ENCODE peak calls at places on chromosomes 11 and 22, in four cellular contexts. O is GM23338, E is trophoblast cell, Q is endothelial cell of umbilical vein. C is an unnamed sample.

GRCh38 chr11:44624761-44625221 is 59.3 kb downstream of the CD82 start:
- DNase-seq in Q (no peak), O (no peak), E (no peak), C (no peak)

GRCh38 chr11:72338266-72338665 is 94.3 kb upstream of the PHOX2A start:
- DNase-seq in O (no peak), Q (no peak), E (no peak), C (no peak)

GRCh38 chr11:111938687-111939160 is 1.6 kb downstream of the DIXDC1 start:
- DNase-seq in O (peak; percentile 79), E (peak; percentile 27), Q (peak; percentile 64), C (peak; percentile 40)

GRCh38 chr11:102452461-102453285 is at the start of gene TMEM123:
- DNase-seq in E (peak; percentile 38), Q (peak; percentile 76), O (peak; percentile 87), C (peak; percentile 90)

GRCh38 chr11:31649129-31649528 is 139.6 kb downstream of the ELP4 start:
- DNase-seq in E (no peak), Q (no peak), O (no peak), C (peak; percentile 29)

GRCh38 chr22:46116491-46116958 is 33.8 kb upstream of the PPARA start:
- DNase-seq in E (peak; percentile 83), Q (peak; percentile 85), O (peak; percentile 92), C (peak; percentile 95)

GRCh38 chr22:46942816-46943783 is 180.7 kb downstream of the TBC1D22A start:
- DNase-seq in Q (peak; percentile 68), O (no peak), E (no peak), C (no peak)

GRCh38 chr11:25423436-25424184 is 908.3 kb upstream of the ANO3 start:
- DNase-seq in O (peak; percentile 2), Q (no peak), E (peak; percentile 20), C (no peak)

GRCh38 chr11:720642-721346 is 14.8 kb downstream of the EPS8L2 start:
- DNase-seq in O (peak; percentile 91), Q (no peak), E (no peak), C (peak; percentile 91)

GRCh38 chr22:22157500-22157822 is 87.1 kb upstream of the VPREB1 start:
- DNase-seq in E (no peak), Q (no peak), O (no peak), C (no peak)
- H2AFZ ChIP-seq in E (no peak overlapping the region), Q (no peak overlapping the region), O (no peak overlapping the region), C (peak overlapping the region; percentile 96)

GRCh38 chr11:19868281-19868821 is 155.7 kb downstream of the NAV2 start:
- DNase-seq in Q (peak; percentile 38), E (peak; percentile 87), O (peak; percentile 49), C (no peak)

GRCh38 chr11:19869466-19869865 is 156.8 kb downstream of the NAV2 start:
- DNase-seq in Q (no peak), E (no peak), O (no peak), C (no peak)

GRCh38 chr11:19868871-19869270 is 156.2 kb downstream of the NAV2 start:
- DNase-seq in E (no peak), O (no peak), Q (no peak), C (no peak)

GRCh38 chr11:19866037-19866436 is 153.4 kb downstream of the NAV2 start:
- DNase-seq in O (no peak), Q (no peak), E (peak; percentile 47), C (no peak)

GRCh38 chr11:19867064-19867463 is 154.4 kb downstream of the NAV2 start:
- DNase-seq in Q (no peak), O (no peak), E (no peak), C (no peak)
- H3K79me2 ChIP-seq in Q (peaks cover 32% of the 10 kb centered on the region), O (peaks cover 25% of the 10 kb centered on the region), E (no peaks in the 10 kb centered on the region), C (no peaks in the 10 kb centered on the region)

GRCh38 chr11:93100211-93100610 is 97.6 kb downstream of the SLC36A4 start:
- DNase-seq in E (no peak), Q (no peak), O (no peak), C (no peak)
- H2AFZ ChIP-seq in E (no peak overlapping the region), Q (no peak overlapping the region), O (no peak overlapping the region), C (no peak overlapping the region)

GRCh38 chr11:96101146-96101545 is 177.2 kb upstream of the MTMR2 start:
- DNase-seq in Q (no peak), E (peak; percentile 8), O (no peak), C (no peak)
- H3K79me2 ChIP-seq in Q (no peaks in the 10 kb centered on the region), E (peaks cover 13% of the 10 kb centered on the region), O (no peaks in the 10 kb centered on the region), C (no peaks in the 10 kb centered on the region)

DNA sequence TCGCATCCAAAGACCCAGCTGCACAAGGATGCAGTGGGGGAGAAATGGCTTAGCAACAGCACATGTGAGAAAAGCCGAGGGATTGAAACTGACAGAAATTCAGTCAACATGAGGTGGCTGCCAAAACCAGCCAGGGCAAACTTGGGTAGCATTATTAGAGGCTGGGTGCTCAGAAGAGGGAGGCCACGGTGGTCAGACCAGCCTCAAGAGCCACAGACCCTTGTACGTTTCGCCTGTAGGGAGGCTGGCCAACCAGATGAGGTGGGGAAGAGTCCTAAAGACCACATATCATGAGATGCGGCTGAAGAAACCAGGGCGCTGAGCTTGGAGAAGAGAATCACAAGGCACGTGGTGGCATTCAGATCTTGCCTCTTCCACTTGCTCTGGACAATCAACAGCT is 7.8 kb upstream of the SLC22A8 start:
- DNase-seq in E (no peak), Q (no peak), O (no peak), C (no peak)
- H2AFZ ChIP-seq in E (no peak overlapping the region), Q (no peak overlapping the region), O (peak overlapping the region; percentile 83), C (peak overlapping the region; percentile 90)

GRCh38 chr22:26577081-26577480 is 12.9 kb downstream of the TPST2 start:
- DNase-seq in O (no peak), E (peak; percentile 76), Q (no peak), C (no peak)
- H3K79me2 ChIP-seq in O (peaks cover 97% of the 10 kb centered on the region), E (no peaks in the 10 kb centered on the region), Q (peaks cover 23% of the 10 kb centered on the region), C (peaks cover 55% of the 10 kb centered on the region)

GRCh38 chr11:11758603-11759196 is 83.1 kb upstream of the USP47 start:
- DNase-seq in Q (no peak), E (no peak), O (no peak), C (no peak)
- H2AFZ ChIP-seq in Q (no peak overlapping the region), E (no peak overlapping the region), O (no peak overlapping the region), C (no peak overlapping the region)

GRCh38 chr22:37747090-37747714 is 50.4 kb downstream of the TRIOBP start:
- DNase-seq in O (no peak), E (peak; percentile 28), Q (peak; percentile 64), C (peak; percentile 31)

GRCh38 chr22:37744589-37744988 is 47.7 kb downstream of the TRIOBP start:
- DNase-seq in O (no peak), E (no peak), Q (no peak), C (no peak)

GRCh38 chr22:37747715-37748100 is 50.9 kb downstream of the TRIOBP start:
- DNase-seq in Q (peak; percentile 14), O (no peak), E (no peak), C (no peak)

GRCh38 chr22:37746366-37747089 is 49.7 kb downstream of the TRIOBP start:
- DNase-seq in E (peak; percentile 29), Q (peak; percentile 21), O (no peak), C (peak; percentile 36)

GRCh38 chr22:37745548-37746365 is 48.9 kb downstream of the TRIOBP start:
- DNase-seq in Q (peak; percentile 88), E (peak; percentile 88), O (peak; percentile 97), C (peak; percentile 97)
- H3K79me2 ChIP-seq in Q (peaks cover 47% of the 10 kb centered on the region), E (peaks cover 20% of the 10 kb centered on the region), O (no peaks in the 10 kb centered on the region), C (peaks cover 52% of the 10 kb centered on the region)

C was measured in neural progenitor cell.